ENCODE peak calls at places on chromosomes 1 and 21, in seven cellular contexts. Y, S, U, B, M, P and X are unnamed samples.

GRCh38 chr21:45265721-45266517 is 21.8 kb downstream of the POFUT2 start:
- DNase-seq in Y (peak), S (no peak), U (no peak), B (no peak), M (no peak), P (peak), X (no peak)

GRCh38 chr1:161020573-161021167 is at the start of gene F11R:
- DNase-seq in Y (peak), S (peak), U (peak), B (peak), M (no peak), P (no peak), X (peak)

GRCh38 chr1:117779364-117779763 is 150.1 kb downstream of the GDAP2 start:
- DNase-seq in Y (no peak), S (no peak), U (no peak), B (no peak), M (no peak), P (no peak), X (no peak)

GRCh38 chr1:170959385-170959784 is 24.1 kb downstream of the MROH9 start:
- DNase-seq in Y (no peak), S (no peak), U (no peak), B (no peak), M (no peak), P (no peak), X (no peak)

GRCh38 chr1:118914379-118915161 is 73.6 kb downstream of the TBX15 start:
- DNase-seq in Y (no peak), S (no peak), U (no peak), B (no peak), M (peak), P (no peak), X (no peak)

GRCh38 chr1:31878018-31878417 is 60.1 kb downstream of the PTP4A2 start:
- DNase-seq in Y (no peak), S (no peak), U (peak), B (no peak), M (no peak), P (no peak), X (no peak)

GRCh38 chr1:63255153-63255552 is 67.2 kb upstream of the FOXD3 start:
- DNase-seq in Y (no peak), S (no peak), U (no peak), B (peak), M (no peak), P (no peak), X (no peak)

GRCh38 chr1:156897078-156897825 is 3.7 kb downstream of the PEAR1 start:
- DNase-seq in Y (no peak), S (no peak), U (no peak), B (peak), M (no peak), P (no peak), X (peak)

GRCh38 chr1:9004731-9005708 is 21.2 kb downstream of the SLC2A7 start:
- DNase-seq in Y (peak), S (peak), U (peak), B (peak), M (no peak), P (peak), X (peak)

GRCh38 chr1:155717041-155717440 is 28.1 kb downstream of the DAP3 start:
- DNase-seq in Y (no peak), S (no peak), U (peak), B (no peak), M (peak), P (no peak), X (no peak)

GRCh38 chr1:43861337-43861736 is 72.3 kb upstream of the ARTN start:
- DNase-seq in Y (no peak), S (no peak), U (no peak), B (peak), M (no peak), P (no peak), X (no peak)

GRCh38 chr1:3469849-3470649 is 15.6 kb downstream of the ARHGEF16 start:
- DNase-seq in Y (peak), S (no peak), U (no peak), B (no peak), M (no peak), P (no peak), X (peak)

GRCh38 chr1:2391034-2391384 is 345 bp downstream of the MORN1 start:
- DNase-seq in Y (no peak), S (no peak), U (peak), B (peak), M (no peak), P (no peak), X (no peak)

GRCh38 chr1:25684216-25684965 is 67.8 kb downstream of the MAN1C1 start:
- DNase-seq in Y (peak), S (no peak), U (no peak), B (no peak), M (no peak), P (no peak), X (no peak)

GRCh38 chr1:203309115-203309429 is 3.8 kb downstream of the BTG2 start:
- DNase-seq in Y (no peak), S (no peak), U (peak), B (no peak), M (no peak), P (no peak), X (no peak)

GRCh38 chr1:8597455-8597854 is 220.0 kb downstream of the RERE start:
- DNase-seq in Y (no peak), S (no peak), U (no peak), B (no peak), M (no peak), P (no peak), X (no peak)

GRCh38 chr1:240747907-240748306 is 136.0 kb upstream of the GREM2 start:
- DNase-seq in Y (no peak), S (no peak), U (no peak), B (no peak), M (no peak), P (no peak), X (no peak)

GRCh38 chr1:179586107-179586823 is 5.4 kb upstream of the TDRD5 start:
- DNase-seq in Y (peak), S (peak), U (no peak), B (peak), M (no peak), P (peak), X (peak)

GRCh38 chr1:36890776-36891175 is 143.5 kb downstream of the GRIK3 start:
- DNase-seq in Y (no peak), S (no peak), U (no peak), B (no peak), M (no peak), P (no peak), X (no peak)

GRCh38 chr1:195550071-195550862 is 1058.0 kb downstream of the KCNT2 start:
- DNase-seq in Y (no peak), S (no peak), U (no peak), B (no peak), M (no peak), P (no peak), X (no peak)

GRCh38 chr1:99643021-99643779 is 2.7 kb upstream of the PALMD start:
- DNase-seq in Y (no peak), S (no peak), U (no peak), B (no peak), M (no peak), P (no peak), X (no peak)

GRCh38 chr1:58773406-58773840 is 10.4 kb downstream of the JUN start:
- DNase-seq in Y (peak), S (no peak), U (peak), B (peak), M (no peak), P (no peak), X (peak)

GRCh38 chr1:19205403-19205802 is 4.7 kb downstream of the UBR4 start:
- DNase-seq in Y (no peak), S (no peak), U (peak), B (no peak), M (no peak), P (no peak), X (no peak)

GRCh38 chr1:37570528-37571334 is 14.0 kb downstream of the DNALI1 start:
- DNase-seq in Y (no peak), S (no peak), U (no peak), B (peak), M (no peak), P (no peak), X (no peak)

GRCh38 chr1:184866991-184867788 is 107.1 kb downstream of the NIBAN1 start:
- DNase-seq in Y (no peak), S (peak), U (peak), B (peak), M (peak), P (no peak), X (no peak)

GRCh38 chr1:33097762-33098161 is 16.8 kb downstream of the AZIN2 start:
- DNase-seq in Y (no peak), S (no peak), U (no peak), B (no peak), M (no peak), P (no peak), X (no peak)

GRCh38 chr1:111907321-111907720 is 82.1 kb downstream of the KCND3 start:
- DNase-seq in Y (no peak), S (no peak), U (no peak), B (no peak), M (no peak), P (no peak), X (no peak)

GRCh38 chr21:46128106-46128982 is 27.0 kb downstream of the FTCD start:
- DNase-seq in Y (peak), S (no peak), U (no peak), B (peak), M (no peak), P (peak), X (no peak)

GRCh38 chr1:156471496-156472490 is 28.8 kb downstream of the MEF2D start:
- DNase-seq in Y (peak), S (no peak), U (no peak), B (no peak), M (no peak), P (peak), X (peak)

GRCh38 chr1:50322579-50322978 is 100.7 kb downstream of the DMRTA2 start:
- DNase-seq in Y (no peak), S (no peak), U (no peak), B (no peak), M (no peak), P (no peak), X (no peak)

GRCh38 chr1:229894535-229894934 is 172.5 kb upstream of the GALNT2 start:
- DNase-seq in Y (no peak), S (no peak), U (no peak), B (no peak), M (no peak), P (no peak), X (no peak)

GRCh38 chr1:229896306-229896705 is 170.7 kb upstream of the GALNT2 start:
- DNase-seq in Y (no peak), S (no peak), U (no peak), B (no peak), M (no peak), P (no peak), X (no peak)

GRCh38 chr1:229895605-229896004 is 171.4 kb upstream of the GALNT2 start:
- DNase-seq in Y (no peak), S (no peak), U (no peak), B (no peak), M (no peak), P (no peak), X (no peak)

GRCh38 chr1:229892515-229893117 is 174.4 kb upstream of the GALNT2 start:
- DNase-seq in Y (no peak), S (no peak), U (no peak), B (no peak), M (no peak), P (no peak), X (no peak)

DNA sequence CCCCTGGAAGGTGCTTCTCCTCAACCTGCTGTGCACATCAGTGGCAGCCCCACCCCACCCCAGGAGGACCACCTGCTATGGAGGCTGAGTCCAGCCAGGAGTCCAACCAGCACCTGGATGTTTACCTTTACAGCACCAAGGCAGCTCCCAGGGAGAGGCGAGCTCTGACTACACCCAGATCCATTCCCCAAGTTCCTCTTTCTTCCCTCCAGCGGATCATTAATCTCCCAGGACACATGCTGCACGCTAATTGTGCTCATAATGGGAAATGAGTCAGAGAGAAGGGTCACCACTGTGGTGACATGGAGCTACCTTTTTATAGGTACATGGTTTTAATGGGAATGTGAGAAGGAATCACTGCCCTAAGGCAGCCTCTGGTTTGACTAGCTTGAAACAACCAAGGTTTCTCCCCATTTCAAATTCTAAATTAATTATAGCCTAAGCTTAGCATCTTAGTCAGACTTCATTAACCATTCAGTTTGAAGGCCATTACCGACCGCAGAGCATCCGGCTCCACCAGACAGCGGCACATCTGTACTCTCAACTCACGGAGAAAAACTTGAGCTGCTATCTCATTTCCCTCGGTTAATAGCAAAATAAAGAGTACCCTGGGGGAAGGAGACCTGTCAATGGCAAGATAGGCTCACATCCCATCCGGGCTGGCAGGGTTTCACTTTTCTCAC is 173.1 kb upstream of the GALNT2 start:
- DNase-seq in Y (no peak), S (no peak), U (no peak), B (no peak), M (no peak), P (no peak), X (no peak)
- H3K4me3 ChIP-seq in Y (no peak), S (no peak), U (no peak), B (no peak), M (no peak), P (no peak), X (no peak)

GRCh38 chr1:200436436-200436835 is 26.6 kb upstream of the ZNF281 start:
- DNase-seq in Y (no peak), S (no peak), U (no peak), B (no peak), M (no peak), P (no peak), X (no peak)

GRCh38 chr1:200437088-200437487 is 27.3 kb upstream of the ZNF281 start:
- DNase-seq in Y (no peak), S (no peak), U (no peak), B (no peak), M (no peak), P (no peak), X (no peak)

GRCh38 chr1:200435200-200435780 is 25.5 kb upstream of the ZNF281 start:
- DNase-seq in Y (no peak), S (no peak), U (peak), B (peak), M (no peak), P (no peak), X (no peak)

GRCh38 chr1:200438911-200439310 is 29.1 kb upstream of the ZNF281 start:
- DNase-seq in Y (no peak), S (no peak), U (no peak), B (peak), M (no peak), P (no peak), X (no peak)

GRCh38 chr1:200437556-200438203 is 27.8 kb upstream of the ZNF281 start:
- DNase-seq in Y (no peak), S (no peak), U (peak), B (peak), M (no peak), P (no peak), X (no peak)
- H3K4me3 ChIP-seq in Y (no peak), S (no peak), U (peak), B (peak), M (no peak), P (no peak), X (peak)

GRCh38 chr1:235642021-235642942 is 7.3 kb downstream of the GNG4 start:
- DNase-seq in Y (no peak), S (no peak), U (peak), B (peak), M (no peak), P (no peak), X (no peak)
- H3K4me3 ChIP-seq in Y (no peak), S (peak), U (peak), B (no peak), M (no peak), P (peak), X (no peak)

GRCh38 chr1:222754386-222755139 is 17.6 kb downstream of the FAM177B start:
- DNase-seq in Y (peak), S (no peak), U (no peak), B (peak), M (no peak), P (no peak), X (peak)
- H3K4me3 ChIP-seq in Y (no peak), S (no peak), U (no peak), B (no peak), M (no peak), P (no peak), X (no peak)

GRCh38 chr1:55211456-55211855 is 3.7 kb downstream of the USP24 start:
- DNase-seq in Y (no peak), S (no peak), U (peak), B (peak), M (no peak), P (no peak), X (no peak)
- H3K4me3 ChIP-seq in Y (no peak), S (no peak), U (peak), B (peak), M (peak), P (no peak), X (peak)

DNA sequence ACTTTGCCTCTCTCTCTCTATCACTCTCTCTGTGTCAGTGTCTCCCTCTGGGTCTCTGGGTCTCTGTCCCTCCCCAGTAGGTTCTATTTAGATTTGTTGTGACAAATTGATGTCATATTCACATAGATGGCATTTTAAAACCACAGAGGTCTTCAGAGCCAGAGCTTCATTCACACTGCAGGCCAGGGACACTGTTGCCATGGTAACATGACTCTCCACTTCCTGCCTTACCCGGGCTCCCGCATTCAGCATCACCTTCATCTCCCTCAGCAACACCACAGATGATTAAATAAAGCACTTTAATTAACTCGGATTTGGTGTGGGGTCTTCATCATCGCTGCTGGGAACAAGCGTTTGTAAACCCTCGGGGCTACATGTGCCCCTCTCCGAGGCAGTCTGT is 132.6 kb downstream of the ETS2 start:
- DNase-seq in Y (no peak), S (no peak), U (peak), B (peak), M (no peak), P (peak), X (no peak)
- H3K4me3 ChIP-seq in Y (no peak), S (no peak), U (no peak), B (no peak), M (no peak), P (no peak), X (no peak)

DNA sequence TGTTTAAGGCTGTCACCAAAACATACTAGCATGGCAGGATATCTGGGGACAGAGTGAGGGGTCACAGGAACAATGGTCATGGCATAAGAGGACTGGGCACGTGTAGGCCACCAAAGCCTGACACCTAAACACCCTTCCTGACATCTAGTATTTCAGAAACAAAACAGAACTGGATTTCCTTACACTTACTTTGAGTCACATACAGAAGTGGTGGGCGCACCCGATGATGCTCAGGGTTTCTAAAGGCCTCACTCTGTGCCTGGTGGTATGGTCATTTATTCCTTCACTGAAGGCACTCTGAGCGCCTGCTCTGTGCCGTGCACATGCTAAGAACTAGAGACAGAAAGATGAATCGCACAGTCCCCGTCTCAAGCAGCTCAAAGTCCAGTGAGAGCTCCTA is 2.0 kb downstream of the ABCB10 start:
- DNase-seq in Y (no peak), S (no peak), U (no peak), B (no peak), M (no peak), P (no peak), X (no peak)
- H3K4me3 ChIP-seq in Y (peak), S (peak), U (peak), B (no peak), M (peak), P (no peak), X (peak)

GRCh38 chr21:39344848-39345247 is 4.0 kb downstream of the HMGN1 start:
- DNase-seq in Y (no peak), S (no peak), U (no peak), B (no peak), M (no peak), P (no peak), X (no peak)
- H3K4me3 ChIP-seq in Y (no peak), S (no peak), U (no peak), B (no peak), M (no peak), P (no peak), X (no peak)

GRCh38 chr1:154178856-154179811 is 12.8 kb downstream of the TPM3 start:
- DNase-seq in Y (no peak), S (no peak), U (no peak), B (peak), M (no peak), P (no peak), X (no peak)
- H3K4me3 ChIP-seq in Y (no peak), S (no peak), U (no peak), B (peak), M (peak), P (no peak), X (peak)